ENCODE peak calls at places on chromosomes 11 and 22, in eight cellular contexts. I is Calu3; V is left ventricle myocardium inferior; M is fibroblast of pulmonary artery; C is spleen; A is tibial nerve; Y is CD4-positive, alpha-beta T cell; Q is right atrium auricular region. Z is an unnamed sample.

GRCh38 chr22:36339171-36340065 is 48.3 kb downstream of the MYH9 start:
- DNase-seq in I (no peak), V (no peak), M (peak), C (no peak), A (no peak), Y (no peak), Q (no peak), Z (no peak)

GRCh38 chr22:32226236-32227119 is 21.6 kb upstream of the RFPL2 start:
- DNase-seq in I (no peak), V (no peak), M (no peak), C (no peak), A (no peak), Y (no peak), Q (no peak), Z (no peak)

GRCh38 chr11:74925281-74925680 is 23.6 kb downstream of the XRRA1 start:
- DNase-seq in I (no peak), V (no peak), M (no peak), C (no peak), A (no peak), Y (no peak), Q (no peak), Z (no peak)

GRCh38 chr11:1949302-1949701 is 2.2 kb downstream of the MRPL23 start:
- DNase-seq in I (no peak), V (no peak), M (no peak), C (peak), A (no peak), Y (no peak), Q (no peak), Z (no peak)

GRCh38 chr11:20031155-20032001 is 128.9 kb downstream of the DBX1 start:
- DNase-seq in I (peak), V (no peak), M (peak), C (no peak), A (no peak), Y (no peak), Q (no peak), Z (no peak)

GRCh38 chr22:32661737-32662586 is 139.5 kb upstream of the TIMP3 start:
- DNase-seq in I (no peak), V (no peak), M (peak), C (no peak), A (no peak), Y (no peak), Q (no peak), Z (no peak)

GRCh38 chr11:119319136-119319701 is 2.3 kb upstream of the MCAM start:
- DNase-seq in I (no peak), V (no peak), M (no peak), C (no peak), A (no peak), Y (no peak), Q (no peak), Z (no peak)

GRCh38 chr11:88293931-88294330 is 43.6 kb downstream of the CTSC start:
- DNase-seq in I (no peak), V (no peak), M (no peak), C (no peak), A (no peak), Y (no peak), Q (no peak), Z (no peak)

GRCh38 chr11:75667268-75667830 is 1.5 kb downstream of the MAP6 start:
- DNase-seq in I (peak), V (peak), M (peak), C (no peak), A (no peak), Y (no peak), Q (no peak), Z (peak)

GRCh38 chr22:42780070-42780540 is 59.4 kb upstream of the A4GALT start:
- DNase-seq in I (peak), V (no peak), M (peak), C (no peak), A (no peak), Y (no peak), Q (no peak), Z (no peak)

GRCh38 chr22:29635734-29636357 is 32.4 kb downstream of the NF2 start:
- DNase-seq in I (peak), V (no peak), M (peak), C (no peak), A (no peak), Y (no peak), Q (no peak), Z (no peak)

GRCh38 chr22:46462726-46463371 is 74.6 kb downstream of the CELSR1 start:
- DNase-seq in I (no peak), V (no peak), M (peak), C (no peak), A (no peak), Y (no peak), Q (no peak), Z (no peak)

GRCh38 chr11:121931121-121931520 is 184.9 kb downstream of the BLID start:
- DNase-seq in I (no peak), V (no peak), M (no peak), C (no peak), A (no peak), Y (no peak), Q (no peak), Z (no peak)

GRCh38 chr11:110522456-110522855 is 92.7 kb downstream of the FDX1 start:
- DNase-seq in I (no peak), V (no peak), M (no peak), C (no peak), A (no peak), Y (no peak), Q (no peak), Z (no peak)

GRCh38 chr11:99019676-99020075 is 1.1 kb upstream of the CNTN5 start:
- DNase-seq in I (no peak), V (no peak), M (no peak), C (no peak), A (no peak), Y (no peak), Q (no peak), Z (no peak)

GRCh38 chr11:116910378-116910777 is 73.0 kb upstream of the APOA1 start:
- DNase-seq in I (no peak), V (no peak), M (peak), C (no peak), A (no peak), Y (no peak), Q (no peak), Z (no peak)

GRCh38 chr11:67468056-67468455 is 995 bp downstream of the TMEM134 start:
- DNase-seq in I (peak), V (no peak), M (no peak), C (no peak), A (no peak), Y (no peak), Q (no peak), Z (no peak)

GRCh38 chr11:32172771-32173170 is 81.9 kb downstream of the RCN1 start:
- DNase-seq in I (peak), V (no peak), M (peak), C (no peak), A (no peak), Y (no peak), Q (no peak), Z (no peak)

GRCh38 chr11:2798951-2799761 is 86.4 kb downstream of the CDKN1C start:
- DNase-seq in I (no peak), V (peak), M (no peak), C (peak), A (peak), Y (no peak), Q (no peak), Z (no peak)

GRCh38 chr11:95977534-95978174 is 53.7 kb upstream of the MTMR2 start:
- DNase-seq in I (peak), V (no peak), M (peak), C (no peak), A (no peak), Y (no peak), Q (no peak), Z (no peak)

GRCh38 chr11:64801591-64802369 is 1.2 kb downstream of the MAP4K2 start:
- DNase-seq in I (no peak), V (no peak), M (no peak), C (peak), A (no peak), Y (no peak), Q (no peak), Z (peak)

GRCh38 chr11:102452461-102453285 is at the start of gene TMEM123:
- DNase-seq in I (peak), V (peak), M (peak), C (peak), A (peak), Y (peak), Q (peak), Z (peak)

GRCh38 chr11:70483077-70483861 is 84.9 kb downstream of the CTTN start:
- DNase-seq in I (peak), V (peak), M (peak), C (no peak), A (no peak), Y (no peak), Q (no peak), Z (no peak)
- TF ChIP-seq CTCF in I (peak), V (peak), M (peak), C (peak), A (peak), Y (no peak), Q (peak), Z (no peak)

GRCh38 chr22:27617214-27617881 is 184.2 kb downstream of the MN1 start:
- DNase-seq in I (no peak), V (no peak), M (peak), C (no peak), A (no peak), Y (no peak), Q (no peak), Z (no peak)
- TF ChIP-seq CTCF in I (peak), V (no peak), M (peak), C (no peak), A (no peak), Y (no peak), Q (no peak), Z (no peak)

DNA sequence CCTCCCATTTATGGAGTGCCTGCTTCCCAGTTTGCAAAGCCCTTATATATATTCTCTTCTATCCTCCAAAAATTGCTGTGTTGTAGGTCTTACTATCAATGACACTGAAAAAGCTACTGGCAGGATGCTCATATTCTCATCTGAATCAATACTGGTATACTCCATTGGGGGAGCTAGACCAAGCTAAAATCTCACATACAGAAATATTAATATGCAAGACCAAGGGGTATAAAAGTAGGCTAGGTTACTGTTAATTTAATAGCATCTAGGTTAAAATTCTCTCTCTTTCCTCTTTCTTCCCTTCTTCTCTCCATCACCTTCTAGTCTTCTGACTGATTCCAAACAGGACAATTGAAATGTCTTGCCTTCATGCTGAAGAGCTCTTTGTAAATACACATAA is 17.1 kb upstream of the BDNF start:
- DNase-seq in I (no peak), V (no peak), M (peak), C (no peak), A (no peak), Y (no peak), Q (no peak), Z (no peak)
- TF ChIP-seq CTCF in I (peak), V (no peak), M (peak), C (no peak), A (no peak), Y (no peak), Q (no peak), Z (no peak)

GRCh38 chr11:92861641-92862040 is 107.8 kb upstream of the MTNR1B start:
- DNase-seq in I (no peak), V (no peak), M (no peak), C (no peak), A (no peak), Y (no peak), Q (no peak), Z (no peak)
- TF ChIP-seq CTCF in I (no peak), V (no peak), M (no peak), C (no peak), A (no peak), Y (no peak), Q (peak), Z (no peak)

GRCh38 chr11:111557425-111558111 is 17.0 kb downstream of the LAYN start:
- DNase-seq in I (no peak), V (no peak), M (peak), C (no peak), A (no peak), Y (no peak), Q (no peak), Z (no peak)
- TF ChIP-seq CTCF in I (no peak), V (no peak), M (no peak), C (no peak), A (no peak), Y (no peak), Q (no peak), Z (no peak)

GRCh38 chr11:46512261-46512881 is 81.5 kb downstream of the AMBRA1 start:
- DNase-seq in I (no peak), V (no peak), M (no peak), C (no peak), A (no peak), Y (no peak), Q (no peak), Z (no peak)
- TF ChIP-seq CTCF in I (no peak), V (no peak), M (no peak), C (no peak), A (no peak), Y (no peak), Q (no peak), Z (no peak)

DNA sequence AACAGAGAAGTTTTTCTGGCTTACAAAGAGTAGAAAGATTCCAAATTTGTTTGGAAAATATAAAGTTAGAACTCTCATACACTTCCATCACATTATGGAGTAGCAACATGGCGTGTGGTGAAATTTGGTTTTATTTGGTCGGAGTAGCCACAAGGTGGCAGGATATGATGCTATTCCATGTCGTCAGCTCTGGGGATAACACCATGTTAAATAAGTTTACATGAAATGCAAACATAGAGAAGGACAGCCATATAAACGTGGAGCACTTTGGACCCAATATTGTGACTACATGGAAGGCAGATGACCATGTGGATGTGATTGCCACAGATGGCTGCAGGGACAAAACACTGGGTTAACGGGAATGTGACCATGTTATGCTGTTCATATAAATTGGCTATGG is 21.1 kb downstream of the OR5M11 start:
- DNase-seq in I (peak), V (no peak), M (no peak), C (no peak), A (no peak), Y (no peak), Q (no peak), Z (no peak)
- TF ChIP-seq CTCF in I (no peak), V (no peak), M (no peak), C (no peak), A (no peak), Y (no peak), Q (no peak), Z (no peak)

DNA sequence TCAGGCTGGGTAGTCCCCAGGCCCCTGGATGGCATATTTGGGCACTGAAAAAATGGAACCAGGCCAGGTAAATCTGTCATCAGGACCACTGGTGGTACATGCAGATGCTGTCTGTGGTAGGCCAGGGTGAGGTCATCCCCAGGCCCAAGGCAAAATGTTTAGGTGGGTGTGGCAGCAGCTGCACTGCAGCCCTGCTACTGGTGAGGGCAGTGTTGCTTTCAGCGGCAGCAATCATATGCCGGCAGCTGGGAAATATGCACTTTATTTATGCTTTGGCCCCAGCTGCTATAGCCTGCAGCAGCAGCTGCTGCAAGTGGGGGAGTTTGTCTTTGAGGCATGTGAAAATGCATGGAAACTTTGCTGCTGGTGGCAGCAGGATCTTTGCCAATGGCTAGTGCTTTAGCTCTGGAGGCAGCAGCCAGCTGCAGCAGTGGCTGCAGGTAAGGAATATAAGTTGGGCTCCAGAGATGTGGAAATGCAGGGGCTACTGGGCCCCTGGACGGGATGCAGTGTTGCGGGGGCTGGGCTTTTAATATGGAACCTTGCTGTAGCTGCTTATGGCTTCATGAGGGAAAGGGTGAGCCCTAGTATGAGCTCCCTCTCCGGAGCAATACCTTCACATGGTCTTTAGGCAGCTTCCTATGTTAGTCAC is 365.7 kb upstream of the CADM1 start:
- DNase-seq in I (no peak), V (no peak), M (peak), C (no peak), A (no peak), Y (no peak), Q (no peak), Z (no peak)
- TF ChIP-seq CTCF in I (no peak), V (peak), M (peak), C (peak), A (peak), Y (no peak), Q (peak), Z (no peak)

GRCh38 chr11:113255096-113255495 is 59.3 kb upstream of the TTC12 start:
- DNase-seq in I (no peak), V (no peak), M (no peak), C (no peak), A (no peak), Y (no peak), Q (no peak), Z (no peak)
- TF ChIP-seq CTCF in I (no peak), V (no peak), M (no peak), C (no peak), A (no peak), Y (no peak), Q (no peak), Z (no peak)

Z was measured in activated B cell treated with CpG ODN at 0.5 μM for 24 hours.